ENCODE peak calls at places on chromosomes 13 and 19, in four cellular contexts. X is K562, U is SK-N-SH, V is H1. G is an unnamed sample.

GRCh38 chr13:68851026-68851425 is 1256.6 kb upstream of the ATXN8OS start:
- DNase-seq in U (no peak), V (no peak), X (no peak), G (no peak)

GRCh38 chr19:31015778-31016177 is 333.5 kb downstream of the TSHZ3 start:
- DNase-seq in X (no peak), U (no peak), V (no peak), G (no peak)

GRCh38 chr13:105087941-105088340 is 1447.5 kb downstream of the EFNB2 start:
- DNase-seq in V (no peak), X (no peak), U (no peak), G (peak)

GRCh38 chr19:8256276-8257051 is 47.3 kb downstream of the CERS4 start:
- DNase-seq in V (no peak), X (no peak), U (no peak), G (no peak)

GRCh38 chr19:43784981-43785808 is 4.4 kb upstream of the KCNN4 start:
- DNase-seq in U (peak), V (peak), X (peak), G (peak)

GRCh38 chr13:67224148-67224846 is 5.8 kb downstream of the PCDH9 start:
- DNase-seq in V (no peak), U (peak), X (peak), G (peak)

GRCh38 chr13:91045351-91046034 is 302.0 kb upstream of the MIR17HG start:
- DNase-seq in U (peak), V (no peak), X (no peak), G (no peak)

GRCh38 chr19:29666634-29667389 is 1.6 kb downstream of the PLEKHF1 start:
- DNase-seq in X (no peak), V (peak), U (no peak), G (peak)

GRCh38 chr13:74770361-74770760 is 636.2 kb upstream of the KLF12 start:
- DNase-seq in U (no peak), V (no peak), X (no peak), G (no peak)

GRCh38 chr19:3575260-3575741 is 2.6 kb downstream of the HMG20B start:
- DNase-seq in U (peak), X (no peak), V (peak), G (peak)

GRCh38 chr13:76637651-76638111 is 248.5 kb downstream of the KCTD12 start:
- DNase-seq in U (peak), X (no peak), V (no peak), G (no peak)

GRCh38 chr19:9865732-9866627 is 30.9 kb downstream of the PIN1 start:
- DNase-seq in V (no peak), U (no peak), X (no peak), G (no peak)

GRCh38 chr19:46902402-46902766 is 41.6 kb downstream of the ARHGAP35 start:
- DNase-seq in V (no peak), U (no peak), X (no peak), G (no peak)

GRCh38 chr13:113672002-113672651 is 5.1 kb downstream of the GRK1 start:
- DNase-seq in U (no peak), V (no peak), X (no peak), G (peak)

GRCh38 chr19:3135961-3136683 is at the start of gene GNA15:
- DNase-seq in X (no peak), V (no peak), U (no peak), G (no peak)

GRCh38 chr13:25186187-25186586 is 14.1 kb upstream of the AMER2 start:
- DNase-seq in V (peak), U (no peak), X (no peak), G (no peak)

GRCh38 chr19:33303791-33304759 is 1.7 kb upstream of the CEBPA start:
- DNase-seq in X (no peak), U (no peak), V (no peak), G (no peak)

GRCh38 chr19:46134527-46134926 is 10.0 kb upstream of the IGFL3 start:
- DNase-seq in V (no peak), U (no peak), X (no peak), G (no peak)

GRCh38 chr19:49359851-49360845 is 2.1 kb downstream of the TEAD2 start:
- DNase-seq in X (no peak), U (no peak), V (no peak), G (no peak)

GRCh38 chr13:47337781-47338507 is 441.1 kb upstream of the HTR2A start:
- DNase-seq in V (no peak), X (no peak), U (no peak), G (peak)

DNA sequence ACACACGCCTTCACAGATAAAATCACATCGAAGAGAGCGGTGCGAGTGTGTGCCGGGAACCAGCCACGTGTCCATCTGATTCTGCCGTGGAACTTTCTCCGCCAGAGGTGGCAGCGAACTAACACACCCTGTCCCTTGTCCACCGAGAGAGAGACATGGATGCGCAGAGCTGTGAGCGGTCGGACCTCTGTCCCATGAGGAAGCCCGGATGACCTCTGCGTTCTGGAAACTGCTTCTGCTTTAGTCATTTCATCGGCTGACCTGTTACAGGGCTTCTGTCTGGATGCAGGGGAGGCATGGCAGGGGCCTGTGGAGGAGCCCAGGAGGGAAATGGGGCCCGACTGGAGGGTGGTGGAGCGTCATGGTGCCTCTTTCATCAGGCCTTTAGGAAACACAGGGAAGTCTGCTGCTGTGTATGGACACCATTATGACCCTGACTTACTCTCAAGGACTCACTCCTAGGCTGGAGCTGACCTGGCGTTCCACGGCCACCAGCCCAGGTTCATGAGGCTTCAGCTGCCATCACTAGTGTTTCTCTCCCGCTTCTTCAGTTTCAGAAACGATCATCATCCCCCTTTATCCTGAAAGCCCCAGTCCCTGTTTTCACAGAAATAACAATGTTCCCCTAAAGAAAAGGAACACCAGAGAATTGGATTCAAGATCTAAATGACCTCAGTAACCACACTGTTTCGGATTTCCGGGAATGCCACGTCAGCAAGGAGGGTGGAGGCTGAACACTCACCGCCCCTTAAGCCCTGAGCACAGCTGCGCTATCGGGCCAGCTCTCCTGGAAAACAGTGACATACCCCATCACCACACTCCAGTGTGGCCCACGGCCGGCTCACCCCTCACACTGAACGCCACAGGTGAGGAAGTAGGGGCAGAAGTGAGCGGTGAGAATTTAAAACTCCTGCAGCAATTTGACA is 67.5 kb downstream of the SOX1 start:
- DNase-seq in X (peak), V (no peak), U (no peak), G (no peak)
- TF ChIP-seq TEAD4 in X (no peak), V (no peak), U (no peak), G (no peak)

GRCh38 chr13:107512551-107512950 is 702.8 kb downstream of the LIG4 start:
- DNase-seq in X (no peak), U (no peak), V (peak), G (no peak)

GRCh38 chr13:107518780-107519179 is 696.6 kb downstream of the LIG4 start:
- DNase-seq in U (no peak), V (no peak), X (no peak), G (no peak)

GRCh38 chr13:107516517-107516916 is 698.8 kb downstream of the LIG4 start:
- DNase-seq in X (no peak), U (no peak), V (no peak), G (no peak)

DNA sequence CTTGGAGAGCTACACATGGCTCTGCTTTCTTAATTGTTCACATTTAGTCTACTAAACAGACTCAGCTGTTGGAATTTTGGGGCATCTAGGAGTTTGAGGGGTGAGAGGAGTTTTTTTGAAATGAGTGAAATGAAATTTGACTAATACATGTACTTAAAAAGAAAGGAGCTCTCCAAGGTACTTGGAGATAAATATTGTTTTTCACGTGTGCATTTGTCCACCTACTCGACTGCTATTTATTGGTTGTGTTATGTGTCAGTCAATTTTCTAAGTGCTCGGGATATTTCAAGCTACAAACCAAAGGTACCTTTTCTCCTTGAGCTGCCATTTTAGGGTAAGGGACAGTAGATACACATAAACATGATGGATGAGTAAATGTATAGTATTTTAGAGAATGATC is 697.0 kb downstream of the LIG4 start:
- DNase-seq in X (no peak), V (no peak), U (no peak), G (no peak)
- TF ChIP-seq TEAD4 in X (no peak), V (no peak), U (no peak), G (no peak)

GRCh38 chr19:793775-794174 is 3.5 kb upstream of the PTBP1 start:
- DNase-seq in U (no peak), V (peak), X (no peak), G (no peak)

GRCh38 chr19:791605-792360 is 5.5 kb upstream of the PTBP1 start:
- DNase-seq in X (peak), U (peak), V (no peak), G (no peak)

GRCh38 chr19:794989-795658 is 2.1 kb upstream of the PTBP1 start:
- DNase-seq in X (no peak), U (no peak), V (peak), G (no peak)

GRCh38 chr19:790971-791604 is 6.2 kb upstream of the PTBP1 start:
- DNase-seq in V (no peak), U (no peak), X (peak), G (no peak)

GRCh38 chr19:792361-792885 is 4.8 kb upstream of the PTBP1 start:
- DNase-seq in U (no peak), V (no peak), X (no peak), G (no peak)
- TF ChIP-seq TEAD4 in U (no peak), V (no peak), X (no peak), G (no peak)

GRCh38 chr13:46052314-46053161 is at the start of gene ZC3H13:
- DNase-seq in U (peak), V (peak), X (peak), G (peak)

GRCh38 chr13:46053162-46054012 is 841 bp upstream of the ZC3H13 start:
- DNase-seq in U (peak), V (no peak), X (no peak), G (no peak)

GRCh38 chr13:46045424-46045823 is 7.1 kb downstream of the ZC3H13 start:
- DNase-seq in X (no peak), U (no peak), V (no peak), G (no peak)

GRCh38 chr13:46051958-46052313 is 610 bp downstream of the ZC3H13 start:
- DNase-seq in U (no peak), V (no peak), X (no peak), G (no peak)

DNA sequence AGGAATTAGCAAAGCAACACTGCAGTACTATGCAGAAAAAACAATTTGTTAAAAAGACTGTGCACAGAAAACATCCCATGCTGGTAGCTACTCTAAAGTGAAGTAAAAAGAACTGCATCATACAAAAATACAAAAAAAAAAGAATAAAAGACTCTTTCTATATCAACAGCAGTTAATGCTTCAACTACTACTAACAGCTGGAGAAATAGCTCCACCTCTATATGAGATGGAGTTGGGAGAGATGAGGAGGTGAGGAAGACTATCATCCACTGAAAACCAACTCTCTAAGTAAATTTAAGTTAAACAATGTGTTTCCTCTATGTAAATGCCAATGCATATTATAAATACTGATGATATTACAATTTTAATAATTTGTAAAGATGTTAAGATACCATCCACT is 1.8 kb downstream of the ZC3H13 start:
- DNase-seq in X (no peak), V (no peak), U (no peak), G (no peak)
- TF ChIP-seq TEAD4 in X (no peak), V (no peak), U (no peak), G (no peak)

G was measured in WTC11.